ENCODE peak calls at places on chromosomes 6 and 20, in five cellular contexts. T is HCT116; H is colonic mucosa; G is CD8-positive, alpha-beta memory T cell; B is A549. Q is an unnamed sample. For H3K4me1, the result is how much of the 10 kb centered on the place peaks cover.

GRCh38 chr20:33301192-33301930 is 18.3 kb downstream of the BPIFB1 start:
- DNase-seq in T (no peak), H (no peak), G (no peak), B (peak), Q (no peak)

GRCh38 chr6:87407531-87407895 is 259 bp upstream of the CFAP206 start:
- DNase-seq in T (peak), H (no peak), G (no peak), B (no peak), Q (no peak)

GRCh38 chr6:134516582-134516981 is 198.7 kb upstream of the SGK1 start:
- DNase-seq in T (no peak), H (no peak), G (no peak), B (no peak), Q (no peak)

GRCh38 chr6:2970753-2971419 is 481 bp downstream of the SERPINB6 start:
- DNase-seq in T (no peak), H (peak), G (peak), B (peak), Q (peak)

GRCh38 chr6:43267619-43268347 is 24.5 kb downstream of the TTBK1 start:
- DNase-seq in T (no peak), H (peak), G (no peak), B (no peak), Q (no peak)

GRCh38 chr20:50003253-50003656 is 20.5 kb downstream of the SNAI1 start:
- DNase-seq in T (no peak), H (no peak), G (no peak), B (peak), Q (no peak)

GRCh38 chr6:89640804-89641203 is 2.3 kb upstream of the LYRM2 start:
- DNase-seq in T (no peak), H (no peak), G (no peak), B (no peak), Q (no peak)

GRCh38 chr6:112877134-112878100 is 530.3 kb downstream of the RFPL4B start:
- DNase-seq in T (no peak), H (no peak), G (no peak), B (peak), Q (peak)

GRCh38 chr6:33080127-33081089 is 4.6 kb downstream of the HLA-DPB1 start:
- DNase-seq in T (no peak), H (peak), G (no peak), B (no peak), Q (no peak)

GRCh38 chr6:108874470-108875160 is 26.4 kb downstream of the ARMC2 start:
- DNase-seq in T (no peak), H (no peak), G (no peak), B (no peak), Q (no peak)

GRCh38 chr6:108873251-108873650 is 25.0 kb downstream of the ARMC2 start:
- DNase-seq in T (no peak), H (no peak), G (no peak), B (no peak), Q (no peak)

GRCh38 chr6:108876929-108877775 is 28.9 kb downstream of the ARMC2 start:
- DNase-seq in T (no peak), H (no peak), G (no peak), B (no peak), Q (no peak)

GRCh38 chr6:108873971-108874370 is 25.7 kb downstream of the ARMC2 start:
- DNase-seq in T (no peak), H (no peak), G (no peak), B (no peak), Q (no peak)

DNA sequence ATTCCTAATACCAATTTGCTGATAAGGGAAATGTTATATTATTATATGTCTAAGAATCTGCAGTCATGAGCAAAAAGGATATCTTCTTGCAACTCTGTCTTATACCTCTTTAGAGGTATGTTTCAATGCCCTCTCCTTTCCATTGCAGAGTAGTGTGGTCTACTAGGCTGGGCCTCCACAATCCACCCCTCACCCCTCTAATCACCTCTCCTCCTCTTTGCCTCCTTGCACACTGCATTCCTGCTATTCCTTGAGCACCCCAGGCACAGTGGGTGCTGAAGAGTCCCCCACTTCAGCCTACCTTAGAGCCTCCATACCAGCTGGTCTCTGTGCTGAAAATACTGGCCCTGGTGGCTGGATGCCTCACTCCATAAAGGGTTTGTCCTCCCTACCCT is 26.9 kb downstream of the ARMC2 start:
- DNase-seq in T (no peak), H (no peak), G (no peak), B (no peak), Q (no peak)
- H3K4me3 ChIP-seq in T (no peak), H (no peak), G (no peak), B (no peak), Q (no peak)

GRCh38 chr20:4470375-4470774 is 251.3 kb upstream of the PRND start:
- DNase-seq in T (no peak), H (no peak), G (no peak), B (no peak), Q (peak)
- H3K4me1 ChIP-seq in T (under half), H (under half), G (under half), B (under half), Q (under half)

DNA sequence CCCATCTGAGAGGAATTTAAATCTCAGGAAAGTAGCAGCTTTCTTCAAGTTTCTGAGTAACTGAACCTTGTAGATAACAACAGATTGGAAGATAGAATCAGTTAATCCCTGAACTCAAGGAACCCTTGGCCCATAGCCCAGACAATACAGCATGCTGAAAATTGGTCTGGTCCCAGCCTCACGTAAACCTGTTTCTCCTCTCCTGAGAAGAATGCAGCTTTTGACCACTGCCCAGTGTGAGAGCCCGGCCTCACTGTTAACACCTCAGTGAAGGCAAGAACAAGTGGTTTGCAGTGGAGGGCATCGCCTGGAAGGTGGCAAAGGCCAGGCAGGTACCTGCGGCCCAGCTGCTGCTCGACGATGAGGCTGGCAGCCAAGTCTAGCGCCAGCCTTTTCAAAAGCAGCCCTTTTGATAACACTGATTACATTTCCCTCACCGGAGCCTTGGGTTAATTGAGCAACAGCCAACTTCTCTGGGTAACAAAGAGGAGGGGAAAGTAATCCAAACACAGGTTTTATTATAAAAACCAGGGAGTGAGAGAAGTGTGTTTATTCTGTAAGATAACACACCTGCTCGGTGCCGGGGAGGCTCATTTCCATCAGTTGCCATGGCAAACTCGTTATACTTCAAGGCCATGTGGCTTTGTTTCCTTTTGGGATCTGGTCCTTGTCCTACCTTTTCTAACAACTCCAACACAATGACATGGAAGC is 54.0 kb downstream of the TRAF3IP2 start:
- DNase-seq in T (no peak), H (peak), G (no peak), B (no peak), Q (no peak)
- H3K4me3 ChIP-seq in T (peak), H (no peak), G (no peak), B (no peak), Q (no peak)

DNA sequence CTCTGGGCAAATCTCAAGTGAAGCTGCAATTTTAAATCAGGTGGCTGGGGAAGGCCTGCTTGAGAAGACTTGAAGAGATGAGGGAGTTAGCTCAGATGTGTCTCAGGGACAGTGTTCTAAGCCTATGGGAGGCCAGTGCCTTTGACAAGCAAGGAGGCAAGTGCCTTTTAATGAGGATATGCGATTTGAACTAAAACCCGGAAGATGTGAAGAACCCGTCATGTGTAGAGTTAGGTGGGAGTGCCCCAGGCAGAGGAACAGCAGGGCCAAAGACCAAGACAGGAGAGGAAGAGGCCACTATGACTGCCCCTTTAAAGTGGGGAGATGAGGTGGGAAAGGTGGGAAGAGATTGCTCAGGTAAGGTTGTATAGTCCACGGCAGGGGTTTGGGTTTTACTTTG is 71.9 kb downstream of the SLX4IP start:
- DNase-seq in T (no peak), H (no peak), G (no peak), B (no peak), Q (no peak)
- H3K4me1 ChIP-seq in T (half or more), H (under half), G (under half), B (half or more), Q (half or more)

GRCh38 chr6:135854799-135855198 is 3.3 kb downstream of the PDE7B start:
- DNase-seq in T (no peak), H (no peak), G (no peak), B (no peak), Q (no peak)
- H3K4me3 ChIP-seq in T (no peak), H (no peak), G (no peak), B (peak), Q (no peak)

DNA sequence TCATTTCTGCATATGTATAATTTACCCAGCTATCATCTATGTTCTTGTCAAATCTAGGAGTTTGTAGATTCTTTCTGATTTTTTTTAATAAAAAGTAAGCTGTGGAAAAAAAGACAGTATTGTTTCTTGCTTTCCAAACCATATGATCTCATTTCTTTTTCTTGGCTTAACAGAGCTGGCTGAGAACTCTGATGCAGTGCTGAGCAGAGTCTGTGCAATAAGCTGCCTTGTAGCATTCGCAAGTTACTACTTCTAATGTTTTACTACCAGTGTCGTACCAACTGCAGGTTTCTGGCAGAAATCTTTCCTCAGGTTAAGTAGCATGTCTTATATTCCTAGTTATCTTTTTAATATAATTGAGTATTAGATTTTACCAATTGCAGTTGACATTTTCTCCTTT is 15.6 kb downstream of the RRBP1 start:
- DNase-seq in T (no peak), H (no peak), G (no peak), B (no peak), Q (no peak)
- H3K4me1 ChIP-seq in T (under half), H (under half), G (under half), B (under half), Q (under half)

DNA sequence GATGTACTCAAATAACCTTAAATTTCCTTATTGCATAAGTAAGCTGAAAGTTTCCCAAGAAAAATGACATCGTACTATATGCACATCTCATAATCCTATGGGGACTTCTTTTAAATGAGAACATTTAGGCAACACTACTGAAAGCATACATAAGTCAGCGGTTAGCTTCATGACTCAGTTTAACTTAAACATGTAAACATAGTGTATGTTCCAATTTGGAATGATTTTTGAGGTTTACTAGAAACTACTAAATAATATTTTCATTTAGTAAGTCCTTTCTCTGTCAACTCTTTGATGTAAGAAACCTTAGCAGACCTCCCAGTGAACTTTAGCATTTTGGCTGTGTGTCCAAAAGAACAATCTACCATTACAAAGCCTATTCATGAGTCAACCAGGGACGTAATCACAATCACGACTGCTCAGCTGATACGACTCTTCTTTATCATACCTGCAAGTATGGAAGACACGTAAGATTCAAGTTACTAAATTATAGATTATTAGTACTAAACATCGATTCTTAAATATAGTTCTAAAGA is 19.3 kb downstream of the HIVEP2 start:
- DNase-seq in T (no peak), H (no peak), G (no peak), B (peak), Q (peak)
- H3K4me3 ChIP-seq in T (no peak), H (no peak), G (no peak), B (no peak), Q (no peak)

Q was measured in SJSA1.